ENCODE peak calls at places on chromosomes 2 and 18, in five cellular contexts. X, I, S, T and Z are unnamed samples.

GRCh38 chr2:236054661-236055060 is 113.5 kb downstream of the GBX2 start:
- DNase-seq in X (no peak), I (no peak), S (no peak), T (no peak), Z (no peak)

GRCh38 chr2:133026536-133027177 is 356.7 kb upstream of the LYPD1 start:
- DNase-seq in X (no peak), I (no peak), S (no peak), T (no peak), Z (no peak)

GRCh38 chr2:187567126-187567525 is 12.9 kb upstream of the TFPI start:
- DNase-seq in X (no peak), I (no peak), S (no peak), T (no peak), Z (no peak)

GRCh38 chr18:10168477-10168876 is 254.7 kb downstream of the VAPA start:
- DNase-seq in X (no peak), I (no peak), S (no peak), T (no peak), Z (no peak)

GRCh38 chr2:52877703-52878102 is 889.9 kb upstream of the CHAC2 start:
- DNase-seq in X (no peak), I (no peak), S (no peak), T (no peak), Z (no peak)

GRCh38 chr2:236047886-236048540 is 120.2 kb downstream of the GBX2 start:
- DNase-seq in X (peak; percentile 67), I (no peak), S (no peak), T (no peak), Z (peak; percentile 36)

GRCh38 chr2:105969552-105969951 is 224.5 kb downstream of the UXS1 start:
- DNase-seq in X (no peak), I (no peak), S (no peak), T (no peak), Z (no peak)

GRCh38 chr2:17644997-17645715 is 104.7 kb downstream of the VSNL1 start:
- DNase-seq in X (no peak), I (no peak), S (peak; percentile 31), T (no peak), Z (no peak)

GRCh38 chr2:120991401-120991800 is 255.7 kb downstream of the GLI2 start:
- DNase-seq in X (no peak), I (peak; percentile 11), S (no peak), T (no peak), Z (no peak)

GRCh38 chr2:226649871-226650660 is 149.6 kb downstream of the IRS1 start:
- DNase-seq in X (peak; percentile 86), I (peak; percentile 79), S (peak; percentile 99), T (peak; percentile 23), Z (peak; percentile 86)

GRCh38 chr18:27964811-27965210 is 212.1 kb downstream of the CDH2 start:
- DNase-seq in X (peak; percentile 9), I (no peak), S (peak; percentile 51), T (no peak), Z (no peak)

GRCh38 chr2:43131890-43132522 is 94.4 kb downstream of the ZFP36L2 start:
- DNase-seq in X (no peak), I (no peak), S (no peak), T (no peak), Z (no peak)

GRCh38 chr2:238286551-238286950 is 1.9 kb downstream of the PER2 start:
- DNase-seq in X (peak; percentile 46), I (peak; percentile 85), S (peak; percentile 86), T (no peak), Z (peak; percentile 72)

GRCh38 chr18:56748698-56749268 is 97.6 kb downstream of the WDR7 start:
- DNase-seq in X (peak; percentile 8), I (no peak), S (peak; percentile 11), T (no peak), Z (no peak)

GRCh38 chr18:77209587-77209986 is 40.1 kb upstream of the GALR1 start:
- DNase-seq in X (no peak), I (no peak), S (peak; percentile 29), T (no peak), Z (no peak)

GRCh38 chr18:59616501-59616900 is 80.7 kb downstream of the CCBE1 start:
- DNase-seq in X (no peak), I (no peak), S (peak; percentile 78), T (no peak), Z (no peak)

GRCh38 chr2:222582931-222583330 is 73.0 kb downstream of the FARSB start:
- DNase-seq in X (no peak), I (no peak), S (no peak), T (no peak), Z (no peak)

GRCh38 chr18:75127143-75128021 is 81.6 kb downstream of the PTGR3 start:
- DNase-seq in X (no peak), I (no peak), S (no peak), T (no peak), Z (peak; percentile 71)

GRCh38 chr2:169476459-169476858 is 2.8 kb upstream of the BBS5 start:
- DNase-seq in X (peak; percentile 36), I (no peak), S (peak; percentile 46), T (no peak), Z (no peak)

GRCh38 chr2:95262896-95263542 is 11.2 kb upstream of the PROM2 start:
- DNase-seq in X (no peak), I (peak; percentile 8), S (no peak), T (no peak), Z (no peak)

GRCh38 chr2:199470361-199470671 is 12.6 kb upstream of the SATB2 start:
- DNase-seq in X (no peak), I (no peak), S (no peak), T (no peak), Z (no peak)

GRCh38 chr2:28871620-28872019 is 1.5 kb upstream of the TRMT61B start:
- DNase-seq in X (no peak), I (no peak), S (no peak), T (no peak), Z (no peak)

GRCh38 chr2:133561045-133561852 is 7.0 kb downstream of the NCKAP5 start:
- DNase-seq in X (peak; percentile 28), I (no peak), S (peak; percentile 70), T (no peak), Z (peak; percentile 25)

GRCh38 chr2:234840336-234840735 is 111.5 kb upstream of the SH3BP4 start:
- DNase-seq in X (peak; percentile 73), I (no peak), S (peak; percentile 98), T (no peak), Z (no peak)

GRCh38 chr2:193793914-193794313 is 1599.2 kb upstream of the TMEFF2 start:
- DNase-seq in X (peak; percentile 3), I (no peak), S (peak; percentile 55), T (no peak), Z (no peak)

GRCh38 chr2:140747097-140747496 is 1383.7 kb downstream of the LRP1B start:
- DNase-seq in X (no peak), I (no peak), S (no peak), T (no peak), Z (no peak)

GRCh38 chr2:21354113-21354679 is 230.4 kb downstream of the TDRD15 start:
- DNase-seq in X (no peak), I (no peak), S (no peak), T (no peak), Z (no peak)

GRCh38 chr2:23803275-23803964 is 123.5 kb downstream of the ATAD2B start:
- DNase-seq in X (peak; percentile 28), I (no peak), S (peak; percentile 70), T (no peak), Z (no peak)

GRCh38 chr2:16020389-16021008 is 80.1 kb downstream of the MYCN start:
- DNase-seq in X (no peak), I (no peak), S (no peak), T (no peak), Z (no peak)

GRCh38 chr2:29522951-29523669 is 398.3 kb downstream of the ALK start:
- DNase-seq in X (no peak), I (no peak), S (peak; percentile 63), T (no peak), Z (no peak)

GRCh38 chr2:197078535-197078934 is 152.0 kb upstream of the PGAP1 start:
- DNase-seq in X (no peak), I (no peak), S (no peak), T (no peak), Z (no peak)

GRCh38 chr2:192544371-192544955 is 349.7 kb upstream of the TMEFF2 start:
- DNase-seq in X (peak; percentile 57), I (no peak), S (peak; percentile 77), T (no peak), Z (no peak)

GRCh38 chr2:96866986-96867755 is 2.7 kb downstream of the SEMA4C start:
- DNase-seq in X (no peak), I (no peak), S (no peak), T (no peak), Z (no peak)

GRCh38 chr2:180125245-180125962 is 118.3 kb upstream of the CWC22 start:
- DNase-seq in X (peak; percentile 67), I (peak; percentile 66), S (peak; percentile 95), T (peak; percentile 4), Z (peak; percentile 31)

GRCh38 chr2:54000524-54000923 is 29.7 kb upstream of the PSME4 start:
- DNase-seq in X (no peak), I (no peak), S (no peak), T (no peak), Z (no peak)

GRCh38 chr2:12005886-12006681 is 259.7 kb downstream of the LPIN1 start:
- DNase-seq in X (peak; percentile 38), I (peak; percentile 74), S (peak; percentile 60), T (peak; percentile 59), Z (peak; percentile 30)

GRCh38 chr2:226185613-226186211 is 613.9 kb downstream of the IRS1 start:
- DNase-seq in X (peak; percentile 60), I (no peak), S (peak; percentile 98), T (no peak), Z (no peak)

GRCh38 chr18:49547701-49548100 is 14.2 kb upstream of the LIPG start:
- DNase-seq in X (peak; percentile 15), I (no peak), S (no peak), T (no peak), Z (no peak)
- H3K27ac ChIP-seq in X (no peak overlapping the region), I (no peak overlapping the region), S (peak overlapping the region; percentile 80), T (no peak overlapping the region), Z (no peak overlapping the region)

DNA sequence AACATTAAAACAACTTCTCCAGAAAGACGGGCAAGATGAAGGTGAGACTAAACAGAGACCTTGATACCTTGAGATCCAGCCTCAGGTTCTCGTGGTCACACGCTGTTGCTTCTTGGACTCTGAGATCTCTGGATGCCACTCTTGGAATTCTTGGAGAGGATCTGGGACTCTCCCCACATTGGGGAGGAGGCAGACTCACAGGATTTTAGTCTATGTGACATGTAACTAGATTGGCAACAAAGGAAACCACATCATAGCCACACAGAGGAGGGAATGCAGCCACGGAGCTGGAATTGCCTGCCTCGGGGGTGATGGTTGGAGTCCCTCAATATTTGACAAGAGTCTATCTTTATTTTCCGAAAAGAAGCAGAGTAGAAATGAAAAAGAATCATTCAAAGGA is 78.8 kb upstream of the IGFBP5 start:
- DNase-seq in X (no peak), I (no peak), S (peak; percentile 57), T (no peak), Z (no peak)
- H3K27ac ChIP-seq in X (no peak overlapping the region), I (no peak overlapping the region), S (peak overlapping the region; percentile 98), T (no peak overlapping the region), Z (no peak overlapping the region)

DNA sequence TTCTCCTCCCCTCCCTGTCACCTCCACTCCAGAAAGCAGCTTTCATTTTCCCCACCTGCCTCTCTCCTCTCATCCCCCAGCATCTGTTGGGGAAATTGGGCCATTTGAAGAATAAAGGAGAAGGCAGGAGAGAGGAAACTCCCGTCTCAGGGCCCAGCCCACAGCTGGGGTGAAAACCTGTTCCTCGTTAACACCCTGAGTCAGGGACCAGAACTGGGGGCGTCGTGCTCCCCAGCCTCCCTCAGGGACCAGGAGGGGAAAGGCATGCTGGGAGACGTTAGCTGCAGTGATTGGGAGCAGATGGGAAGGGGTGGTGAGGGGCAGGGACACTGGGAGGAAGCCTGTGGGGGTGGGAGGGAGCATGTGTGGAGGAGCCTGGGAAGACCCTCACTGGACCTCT is 251.3 kb downstream of the DYSF start:
- DNase-seq in X (no peak), I (no peak), S (no peak), T (no peak), Z (no peak)
- H3K27ac ChIP-seq in X (no peak overlapping the region), I (no peak overlapping the region), S (no peak overlapping the region), T (no peak overlapping the region), Z (no peak overlapping the region)

GRCh38 chr18:42159146-42159545 is 204.1 kb downstream of the PIK3C3 start:
- DNase-seq in X (no peak), I (no peak), S (no peak), T (no peak), Z (no peak)
- H3K27ac ChIP-seq in X (no peak overlapping the region), I (no peak overlapping the region), S (no peak overlapping the region), T (no peak overlapping the region), Z (no peak overlapping the region)